ENCODE peak calls at places on chromosomes 2 and 18, in seven cellular contexts. O is NT2/D1, I is NCI-H1417, E is iris pigment epithelial cell, G is naive B cell, A is caudate nucleus, L is spleen. Q is an unnamed sample.

GRCh38 chr2:200797242-200797770 is 14.4 kb upstream of the BZW1 start:
- DNase-seq in A (no peak), E (peak), I (no peak), O (no peak), G (no peak), L (no peak), Q (no peak)

GRCh38 chr2:39516347-39517101 is 79.4 kb upstream of the MAP4K3 start:
- DNase-seq in E (peak), I (no peak), A (no peak), O (peak), G (no peak), L (no peak), Q (no peak)

GRCh38 chr2:206971805-206972204 is 32.5 kb downstream of the CPO start:
- DNase-seq in A (no peak), L (no peak), E (peak), G (no peak), I (no peak), O (no peak), Q (no peak)

GRCh38 chr18:67410671-67411070 is 105.8 kb downstream of the DSEL start:
- DNase-seq in L (no peak), A (no peak), I (no peak), O (no peak), G (no peak), E (peak), Q (no peak)

GRCh38 chr18:39435986-39436385 is 1870.4 kb upstream of the CELF4 start:
- DNase-seq in G (no peak), E (no peak), A (no peak), I (no peak), O (no peak), L (no peak), Q (no peak)

GRCh38 chr2:100752628-100753333 is 67.2 kb upstream of the NPAS2 start:
- DNase-seq in O (no peak), E (peak), L (no peak), I (no peak), A (no peak), G (no peak), Q (no peak)

GRCh38 chr18:61898576-61899205 is 5.9 kb upstream of the RNF152 start:
- DNase-seq in L (no peak), G (no peak), E (no peak), O (no peak), I (no peak), A (no peak), Q (peak)

GRCh38 chr2:234496442-234496834 is 443 bp downstream of the ARL4C start:
- DNase-seq in O (no peak), A (no peak), I (peak), G (peak), L (peak), E (no peak), Q (no peak)

GRCh38 chr2:240435955-240436625 is 627 bp downstream of the GPC1 start:
- DNase-seq in A (no peak), E (peak), O (no peak), G (no peak), L (peak), I (no peak), Q (no peak)

GRCh38 chr2:237355726-237356125 is 58.2 kb downstream of the COL6A3 start:
- DNase-seq in O (no peak), I (no peak), G (no peak), L (no peak), E (no peak), A (no peak), Q (no peak)

GRCh38 chr2:150698016-150698661 is 210.7 kb upstream of the RND3 start:
- DNase-seq in G (no peak), A (no peak), E (peak), L (no peak), O (no peak), I (no peak), Q (no peak)

GRCh38 chr2:2846379-2847130 is 515.5 kb upstream of the MYT1L start:
- DNase-seq in A (no peak), O (no peak), G (no peak), E (no peak), I (peak), L (peak), Q (no peak)

GRCh38 chr2:86788172-86788571 is 2.5 kb downstream of the CD8A start:
- DNase-seq in A (no peak), E (no peak), I (no peak), L (peak), O (no peak), G (no peak), Q (no peak)

GRCh38 chr18:24538421-24539264 is 78.2 kb downstream of the HRH4 start:
- DNase-seq in A (no peak), L (no peak), I (no peak), E (no peak), O (no peak), G (no peak), Q (no peak)

GRCh38 chr2:239554761-239555565 is 154.1 kb upstream of the HDAC4 start:
- DNase-seq in G (no peak), O (no peak), I (no peak), A (no peak), E (no peak), L (peak), Q (no peak)

GRCh38 chr2:190835303-190835930 is 45.2 kb upstream of the GLS start:
- DNase-seq in O (no peak), E (peak), L (no peak), A (no peak), I (no peak), G (no peak), Q (no peak)

GRCh38 chr2:96116424-96116878 is at the start of gene ADRA2B:
- DNase-seq in G (peak), E (peak), O (peak), L (peak), A (no peak), I (no peak), Q (peak)

GRCh38 chr2:196592331-196592911 is 47.1 kb upstream of the CCDC150 start:
- DNase-seq in A (peak), E (peak), G (no peak), I (peak), O (peak), L (no peak), Q (no peak)

GRCh38 chr2:118994778-118995177 is 52.8 kb downstream of the MARCO start:
- DNase-seq in G (no peak), L (no peak), A (no peak), I (no peak), O (no peak), E (no peak), Q (no peak)

GRCh38 chr2:144671695-144672094 is 151.8 kb upstream of the ZEB2 start:
- DNase-seq in E (peak), I (no peak), L (no peak), G (peak), O (no peak), A (no peak), Q (no peak)

GRCh38 chr2:85666435-85666924 is 1.5 kb downstream of the SFTPB start:
- DNase-seq in I (no peak), E (no peak), O (no peak), L (no peak), G (no peak), A (no peak), Q (no peak)

GRCh38 chr18:79799619-79800352 is 2.0 kb downstream of the KCNG2 start:
- DNase-seq in E (no peak), L (peak), A (no peak), O (no peak), G (no peak), I (no peak), Q (no peak)

GRCh38 chr2:169039702-169040101 is 8.6 kb upstream of the ABCB11 start:
- DNase-seq in L (no peak), O (no peak), G (peak), A (no peak), E (no peak), I (no peak), Q (no peak)

GRCh38 chr18:63868546-63868945 is 19.0 kb upstream of the SERPINB2 start:
- DNase-seq in A (no peak), I (no peak), E (no peak), L (no peak), O (no peak), G (no peak), Q (no peak)

GRCh38 chr2:203915256-203915655 is 21.3 kb upstream of the ICOS start:
- DNase-seq in G (no peak), I (no peak), A (no peak), O (no peak), L (no peak), E (no peak), Q (no peak)

GRCh38 chr2:27351802-27352598 is 4.6 kb downstream of the GTF3C2 start:
- DNase-seq in G (no peak), I (no peak), L (no peak), A (no peak), E (no peak), O (no peak), Q (no peak)

GRCh38 chr18:79485788-79486355 is 90.1 kb downstream of the NFATC1 start:
- DNase-seq in O (no peak), E (peak), L (peak), A (no peak), I (no peak), G (no peak), Q (no peak)